ENCODE peak calls at places on chromosomes 12 and 14, in nine cellular contexts. One of them, this sample, is unnamed.

GRCh38 chr12:46675736-46676135 is 150.1 kb downstream of the SLC38A4 start:
- DNase-seq in hypothalamus: no peak
- DNase-seq in activated naive CD8-positive, alpha-beta T cell treated with anti-CD3 and anti-CD28 coated beads, Interleukin-2, amount 10 ng/mL, durations not matched to agents 7 days and 5 days: no peak
- DNase-seq in RCC 7860: peak; percentile 9
- DNase-seq in naive thymus-derived CD4-positive, alpha-beta T cell: peak; percentile 34
- DNase-seq in progenitor cell of endocrine pancreas: no peak
- DNase-seq in coronary artery: no peak
- DNase-seq in NCI-H1436: no peak
- DNase-seq in HuH-7: peak; percentile 10
- DNase-seq in this sample: peak; percentile 3

GRCh38 chr14:104872469-104873341 is 7.6 kb downstream of the CEP170B start:
- DNase-seq in hypothalamus: no peak
- DNase-seq in activated naive CD8-positive, alpha-beta T cell treated with anti-CD3 and anti-CD28 coated beads, Interleukin-2, amount 10 ng/mL, durations not matched to agents 7 days and 5 days: peak; percentile 31
- DNase-seq in RCC 7860: no peak
- DNase-seq in naive thymus-derived CD4-positive, alpha-beta T cell: no peak
- DNase-seq in progenitor cell of endocrine pancreas: no peak
- DNase-seq in coronary artery: no peak
- DNase-seq in NCI-H1436: no peak
- DNase-seq in HuH-7: no peak
- DNase-seq in this sample: no peak

GRCh38 chr12:46629331-46630229 is 196.2 kb downstream of the SLC38A4 start:
- DNase-seq in hypothalamus: no peak
- DNase-seq in activated naive CD8-positive, alpha-beta T cell treated with anti-CD3 and anti-CD28 coated beads, Interleukin-2, amount 10 ng/mL, durations not matched to agents 7 days and 5 days: no peak
- DNase-seq in RCC 7860: no peak
- DNase-seq in naive thymus-derived CD4-positive, alpha-beta T cell: no peak
- DNase-seq in progenitor cell of endocrine pancreas: no peak
- DNase-seq in coronary artery: no peak
- DNase-seq in NCI-H1436: no peak
- DNase-seq in HuH-7: no peak
- DNase-seq in this sample: no peak

GRCh38 chr14:99971087-99971928 is 93.9 kb upstream of the EVL start:
- DNase-seq in hypothalamus: peak; percentile 75
- DNase-seq in activated naive CD8-positive, alpha-beta T cell treated with anti-CD3 and anti-CD28 coated beads, Interleukin-2, amount 10 ng/mL, durations not matched to agents 7 days and 5 days: peak; percentile 89
- DNase-seq in RCC 7860: peak; percentile 37
- DNase-seq in naive thymus-derived CD4-positive, alpha-beta T cell: peak; percentile 81
- DNase-seq in progenitor cell of endocrine pancreas: peak; percentile 81
- DNase-seq in coronary artery: peak; percentile 85
- DNase-seq in NCI-H1436: peak; percentile 79
- DNase-seq in HuH-7: peak; percentile 52
- DNase-seq in this sample: peak; percentile 91

GRCh38 chr12:56084958-56085543 is 5.1 kb downstream of the ERBB3 start:
- DNase-seq in hypothalamus: no peak
- DNase-seq in activated naive CD8-positive, alpha-beta T cell treated with anti-CD3 and anti-CD28 coated beads, Interleukin-2, amount 10 ng/mL, durations not matched to agents 7 days and 5 days: peak; percentile 47
- DNase-seq in RCC 7860: no peak
- DNase-seq in naive thymus-derived CD4-positive, alpha-beta T cell: no peak
- DNase-seq in progenitor cell of endocrine pancreas: no peak
- DNase-seq in coronary artery: no peak
- DNase-seq in NCI-H1436: no peak
- DNase-seq in HuH-7: peak; percentile 55
- DNase-seq in this sample: peak; percentile 45

GRCh38 chr12:14629832-14630688 is 62.4 kb upstream of the PLBD1 start:
- DNase-seq in hypothalamus: no peak
- DNase-seq in activated naive CD8-positive, alpha-beta T cell treated with anti-CD3 and anti-CD28 coated beads, Interleukin-2, amount 10 ng/mL, durations not matched to agents 7 days and 5 days: peak; percentile 51
- DNase-seq in RCC 7860: peak; percentile 50
- DNase-seq in naive thymus-derived CD4-positive, alpha-beta T cell: peak; percentile 58
- DNase-seq in progenitor cell of endocrine pancreas: peak; percentile 74
- DNase-seq in coronary artery: no peak
- DNase-seq in NCI-H1436: peak; percentile 56
- DNase-seq in HuH-7: peak; percentile 34
- DNase-seq in this sample: peak; percentile 67

GRCh38 chr12:69569236-69569635 is 16.0 kb upstream of the CCT2 start:
- DNase-seq in hypothalamus: no peak
- DNase-seq in activated naive CD8-positive, alpha-beta T cell treated with anti-CD3 and anti-CD28 coated beads, Interleukin-2, amount 10 ng/mL, durations not matched to agents 7 days and 5 days: no peak
- DNase-seq in RCC 7860: peak; percentile 33
- DNase-seq in naive thymus-derived CD4-positive, alpha-beta T cell: no peak
- DNase-seq in progenitor cell of endocrine pancreas: no peak
- DNase-seq in coronary artery: no peak
- DNase-seq in NCI-H1436: no peak
- DNase-seq in HuH-7: no peak
- DNase-seq in this sample: no peak

GRCh38 chr12:43832506-43833168 is 3.2 kb upstream of the TMEM117 start:
- DNase-seq in hypothalamus: no peak
- DNase-seq in activated naive CD8-positive, alpha-beta T cell treated with anti-CD3 and anti-CD28 coated beads, Interleukin-2, amount 10 ng/mL, durations not matched to agents 7 days and 5 days: no peak
- DNase-seq in RCC 7860: no peak
- DNase-seq in naive thymus-derived CD4-positive, alpha-beta T cell: peak; percentile 33
- DNase-seq in progenitor cell of endocrine pancreas: no peak
- DNase-seq in coronary artery: no peak
- DNase-seq in NCI-H1436: no peak
- DNase-seq in HuH-7: no peak
- DNase-seq in this sample: no peak

GRCh38 chr12:81992461-81992860 is 233.3 kb upstream of the PPFIA2 start:
- DNase-seq in hypothalamus: no peak
- DNase-seq in activated naive CD8-positive, alpha-beta T cell treated with anti-CD3 and anti-CD28 coated beads, Interleukin-2, amount 10 ng/mL, durations not matched to agents 7 days and 5 days: peak; percentile 29
- DNase-seq in RCC 7860: no peak
- DNase-seq in naive thymus-derived CD4-positive, alpha-beta T cell: peak; percentile 51
- DNase-seq in progenitor cell of endocrine pancreas: no peak
- DNase-seq in coronary artery: no peak
- DNase-seq in NCI-H1436: no peak
- DNase-seq in HuH-7: no peak
- DNase-seq in this sample: no peak

GRCh38 chr14:86712176-86712575 is 1182.2 kb downstream of the FLRT2 start:
- DNase-seq in hypothalamus: no peak
- DNase-seq in activated naive CD8-positive, alpha-beta T cell treated with anti-CD3 and anti-CD28 coated beads, Interleukin-2, amount 10 ng/mL, durations not matched to agents 7 days and 5 days: no peak
- DNase-seq in RCC 7860: no peak
- DNase-seq in naive thymus-derived CD4-positive, alpha-beta T cell: no peak
- DNase-seq in progenitor cell of endocrine pancreas: no peak
- DNase-seq in coronary artery: no peak
- DNase-seq in NCI-H1436: no peak
- DNase-seq in HuH-7: no peak
- DNase-seq in this sample: no peak

GRCh38 chr12:100229876-100230275 is 29.3 kb downstream of the ACTR6 start:
- DNase-seq in hypothalamus: no peak
- DNase-seq in activated naive CD8-positive, alpha-beta T cell treated with anti-CD3 and anti-CD28 coated beads, Interleukin-2, amount 10 ng/mL, durations not matched to agents 7 days and 5 days: no peak
- DNase-seq in RCC 7860: no peak
- DNase-seq in naive thymus-derived CD4-positive, alpha-beta T cell: no peak
- DNase-seq in progenitor cell of endocrine pancreas: no peak
- DNase-seq in coronary artery: no peak
- DNase-seq in NCI-H1436: no peak
- DNase-seq in HuH-7: no peak
- DNase-seq in this sample: no peak

GRCh38 chr14:100147181-100147631 is 12.2 kb downstream of the DEGS2 start:
- DNase-seq in hypothalamus: no peak
- DNase-seq in activated naive CD8-positive, alpha-beta T cell treated with anti-CD3 and anti-CD28 coated beads, Interleukin-2, amount 10 ng/mL, durations not matched to agents 7 days and 5 days: peak; percentile 78
- DNase-seq in RCC 7860: no peak
- DNase-seq in naive thymus-derived CD4-positive, alpha-beta T cell: peak; percentile 68
- DNase-seq in progenitor cell of endocrine pancreas: no peak
- DNase-seq in coronary artery: no peak
- DNase-seq in NCI-H1436: no peak
- DNase-seq in HuH-7: no peak
- DNase-seq in this sample: no peak

GRCh38 chr12:75909714-75910451 is 121.7 kb downstream of the PHLDA1 start:
- DNase-seq in hypothalamus: no peak
- DNase-seq in activated naive CD8-positive, alpha-beta T cell treated with anti-CD3 and anti-CD28 coated beads, Interleukin-2, amount 10 ng/mL, durations not matched to agents 7 days and 5 days: no peak
- DNase-seq in RCC 7860: no peak
- DNase-seq in naive thymus-derived CD4-positive, alpha-beta T cell: no peak
- DNase-seq in progenitor cell of endocrine pancreas: no peak
- DNase-seq in coronary artery: no peak
- DNase-seq in NCI-H1436: no peak
- DNase-seq in HuH-7: no peak
- DNase-seq in this sample: no peak

GRCh38 chr12:87127272-87127671 is 871.1 kb upstream of the MGAT4C start:
- DNase-seq in hypothalamus: no peak
- DNase-seq in activated naive CD8-positive, alpha-beta T cell treated with anti-CD3 and anti-CD28 coated beads, Interleukin-2, amount 10 ng/mL, durations not matched to agents 7 days and 5 days: no peak
- DNase-seq in RCC 7860: no peak
- DNase-seq in naive thymus-derived CD4-positive, alpha-beta T cell: no peak
- DNase-seq in progenitor cell of endocrine pancreas: no peak
- DNase-seq in coronary artery: no peak
- DNase-seq in NCI-H1436: no peak
- DNase-seq in HuH-7: no peak
- DNase-seq in this sample: no peak